ENCODE peak calls at places on chromosomes 7 and 10, in four cellular contexts. H, R, P and T are unnamed samples.

GRCh38 chr7:149846436-149847046 is 8.4 kb downstream of the ZNF862 start:
- DNase-seq in P (no peak), H (no peak), R (no peak), T (peak)

GRCh38 chr7:39609462-39610149 is 13.8 kb upstream of the RALA start:
- DNase-seq in P (no peak), H (no peak), R (no peak), T (peak)

GRCh38 chr7:132857031-132857430 is 224.9 kb downstream of the CHCHD3 start:
- DNase-seq in H (no peak), P (no peak), R (no peak), T (no peak)

GRCh38 chr10:11547111-11547625 is 64.3 kb downstream of the USP6NL start:
- DNase-seq in P (no peak), R (no peak), H (no peak), T (no peak)

GRCh38 chr7:40915061-40915460 is 780.3 kb downstream of the SUGCT start:
- DNase-seq in P (no peak), H (no peak), R (no peak), T (no peak)

GRCh38 chr10:110207805-110208613 is 604 bp downstream of the MXI1 start:
- DNase-seq in R (peak), P (peak), H (no peak), T (peak)

GRCh38 chr10:29001801-29002200 is 287.1 kb upstream of the LYZL1 start:
- DNase-seq in R (no peak), P (no peak), H (no peak), T (no peak)

GRCh38 chr7:45157653-45158401 is at the start of gene RAMP3:
- DNase-seq in H (no peak), R (no peak), P (no peak), T (no peak)

GRCh38 chr10:51405580-51406367 is 293.6 kb downstream of the CSTF2T start:
- DNase-seq in R (peak), P (no peak), H (no peak), T (no peak)

GRCh38 chr7:125436220-125436619 is 506.6 kb upstream of the POT1 start:
- DNase-seq in H (no peak), R (no peak), P (no peak), T (no peak)

GRCh38 chr10:129709627-129710509 is 242.8 kb downstream of the MGMT start:
- DNase-seq in H (no peak), R (no peak), P (no peak), T (no peak)

GRCh38 chr7:72114129-72114528 is 298.0 kb downstream of the CALN1 start:
- DNase-seq in R (no peak), H (no peak), P (no peak), T (no peak)

GRCh38 chr10:95588025-95588424 is 26.9 kb upstream of the SORBS1 start:
- DNase-seq in H (no peak), R (no peak), P (no peak), T (no peak)

GRCh38 chr10:128061306-128062300 is 64.6 kb downstream of the MKI67 start:
- DNase-seq in P (no peak), H (no peak), R (no peak), T (no peak)

GRCh38 chr10:86689146-86689545 is 20.8 kb downstream of the LDB3 start:
- DNase-seq in H (no peak), R (no peak), P (no peak), T (no peak)

GRCh38 chr7:29841926-29842671 is 35.8 kb downstream of the WIPF3 start:
- DNase-seq in P (no peak), H (no peak), R (peak), T (no peak)

GRCh38 chr7:1046722-1047679 is 2.7 kb downstream of the GPR146 start:
- DNase-seq in H (no peak), P (no peak), R (no peak), T (no peak)

GRCh38 chr10:92619368-92619767 is 26.4 kb downstream of the KIF11 start:
- DNase-seq in P (no peak), R (no peak), H (no peak), T (no peak)

GRCh38 chr10:93063217-93063976 is 2.8 kb downstream of the CYP26C1 start:
- DNase-seq in P (no peak), H (no peak), R (no peak), T (peak)

GRCh38 chr10:58651040-58651439 is 138.4 kb downstream of the BICC1 start:
- DNase-seq in P (no peak), R (no peak), H (no peak), T (no peak)

GRCh38 chr7:46393142-46393541 is 472.1 kb upstream of the IGFBP3 start:
- DNase-seq in P (no peak), R (no peak), H (no peak), T (no peak)

GRCh38 chr10:126504761-126505112 is 116.5 kb upstream of the ADAM12 start:
- DNase-seq in H (no peak), R (no peak), P (no peak), T (no peak)

GRCh38 chr7:131507592-131508331 is 48.7 kb downstream of the PODXL start:
- DNase-seq in H (peak), P (peak), R (peak), T (peak)

GRCh38 chr7:131509087-131509486 is 47.3 kb downstream of the PODXL start:
- DNase-seq in P (no peak), R (no peak), H (no peak), T (no peak)

GRCh38 chr7:131504157-131504899 is 52.1 kb downstream of the PODXL start:
- DNase-seq in P (no peak), H (no peak), R (no peak), T (no peak)

GRCh38 chr7:131505636-131506557 is 50.5 kb downstream of the PODXL start:
- DNase-seq in H (no peak), R (no peak), P (no peak), T (no peak)

GRCh38 chr7:131506597-131506996 is 49.8 kb downstream of the PODXL start:
- DNase-seq in H (no peak), P (no peak), R (peak), T (no peak)
- TF ChIP-seq CTCF in H (peak), P (no peak), R (no peak), T (no peak)

GRCh38 chr7:116779222-116779621 is 83.2 kb upstream of the CAPZA2 start:
- DNase-seq in P (no peak), H (no peak), R (no peak), T (no peak)
- TF ChIP-seq CTCF in P (no peak), H (no peak), R (no peak), T (no peak)

GRCh38 chr10:3476640-3477448 is 304.3 kb upstream of the PITRM1 start:
- DNase-seq in R (no peak), P (no peak), H (no peak), T (no peak)
- TF ChIP-seq CTCF in R (no peak), P (peak), H (peak), T (no peak)

GRCh38 chr7:157136372-157136771 is 2.4 kb upstream of the UBE3C start:
- DNase-seq in R (no peak), P (peak), H (no peak), T (no peak)
- TF ChIP-seq CTCF in R (peak), P (peak), H (no peak), T (no peak)

DNA sequence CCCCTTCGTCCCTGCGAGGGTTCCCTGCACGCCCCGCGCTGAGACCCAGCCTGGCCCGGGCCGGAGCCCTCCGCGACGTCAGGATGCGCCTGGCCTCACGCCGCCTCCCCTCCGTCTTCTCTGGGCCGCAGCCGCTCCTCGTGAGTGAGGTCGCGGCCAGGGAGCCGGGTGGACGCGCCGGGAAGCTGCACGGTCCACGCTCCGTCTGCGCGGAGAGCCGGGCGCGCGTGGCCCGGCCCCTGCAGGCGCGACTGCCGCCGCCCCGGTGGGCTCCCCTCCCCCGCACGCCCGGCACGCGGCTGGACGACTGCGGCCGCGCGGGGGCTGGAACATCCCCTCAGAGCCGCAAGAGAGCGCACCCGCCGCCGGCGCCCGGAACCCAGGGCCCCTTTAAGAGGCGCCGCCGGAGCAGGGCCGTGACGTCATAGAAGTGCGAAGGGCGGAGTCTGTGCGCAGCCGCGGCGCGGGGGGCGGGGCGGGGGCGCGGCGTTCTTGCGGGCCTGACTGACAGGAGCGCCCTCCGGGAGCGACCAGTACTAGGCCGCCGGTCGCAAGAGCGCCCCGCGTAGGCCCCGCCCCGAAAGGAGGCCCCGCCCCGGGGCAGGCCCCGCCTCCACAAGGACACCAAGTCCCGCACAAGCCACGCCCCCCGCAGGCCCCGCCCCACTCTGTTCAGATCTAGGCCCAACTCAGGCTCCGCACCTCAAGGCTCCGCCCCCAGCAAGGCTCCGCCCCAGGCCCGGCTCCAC is 449 bp upstream of the INPP5A start:
- DNase-seq in R (peak), H (peak), P (peak), T (peak)
- TF ChIP-seq CTCF in R (peak), H (peak), P (peak), T (peak)

DNA sequence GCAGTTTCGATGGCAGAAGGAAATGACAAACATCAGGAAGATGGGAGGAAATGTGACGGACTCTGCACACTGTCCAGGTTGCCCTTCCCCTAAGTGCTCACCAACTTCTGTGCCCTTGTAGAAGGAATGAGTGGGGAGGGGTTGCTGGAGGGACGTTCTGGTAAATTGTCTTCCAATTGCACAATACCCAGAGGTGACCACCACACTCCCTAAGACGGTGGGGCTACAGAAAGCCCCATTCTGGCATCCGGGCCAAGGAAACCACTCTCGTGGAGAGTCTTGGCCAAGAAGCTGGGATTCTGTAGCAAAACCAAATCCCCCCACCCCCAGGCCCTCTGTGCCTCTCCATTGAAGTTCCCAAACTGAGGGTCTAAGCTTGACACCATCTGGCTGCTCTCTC is 37.1 kb downstream of the ZMIZ1 start:
- DNase-seq in R (no peak), P (no peak), H (no peak), T (no peak)
- TF ChIP-seq CTCF in R (no peak), P (no peak), H (no peak), T (no peak)